ENCODE peak calls at places on chromosomes 4 and X, in nine cellular contexts. G is NB4, H is tibial artery, K is left lung, J is keratinocyte, Q is BE2C, L is choroid plexus epithelial cell, Y is AG09309, C is cardiac fibroblast. D is an unnamed sample.

GRCh38 chr4:105280338-105280809 is 133.7 kb downstream of the TET2 start:
- DNase-seq in H (no peak), C (peak), Y (peak), L (peak), J (no peak), Q (no peak), K (no peak), G (no peak), D (no peak)

GRCh38 chrX:110944793-110945466 is 149.3 kb upstream of the CHRDL1 start:
- DNase-seq in K (no peak), C (no peak), G (no peak), Q (peak), J (no peak), H (no peak), Y (no peak), L (no peak), D (no peak)

GRCh38 chrX:130094712-130095111 is 15.6 kb downstream of the ELF4 start:
- DNase-seq in J (no peak), Y (no peak), G (no peak), K (no peak), H (no peak), C (no peak), Q (no peak), L (no peak), D (no peak)

GRCh38 chr4:17718471-17718870 is 63.0 kb downstream of the FAM184B start:
- DNase-seq in G (no peak), J (no peak), L (no peak), H (no peak), C (no peak), Q (no peak), K (no peak), Y (no peak), D (no peak)

GRCh38 chr4:154595807-154596206 is 5.3 kb upstream of the FGA start:
- DNase-seq in G (no peak), J (no peak), Y (no peak), K (no peak), L (peak), C (peak), Q (no peak), H (no peak), D (no peak)

GRCh38 chr4:53121304-53121865 is 244.5 kb downstream of the SCFD2 start:
- DNase-seq in L (no peak), J (no peak), K (no peak), Y (no peak), Q (no peak), C (no peak), H (no peak), G (peak), D (no peak)

GRCh38 chr4:10639100-10639499 is 45.5 kb downstream of the CLNK start:
- DNase-seq in K (no peak), J (no peak), L (no peak), H (no peak), Q (no peak), G (no peak), Y (no peak), C (peak), D (no peak)

GRCh38 chr4:53688186-53688790 is 97.0 kb upstream of the LNX1 start:
- DNase-seq in C (peak), Y (peak), G (peak), Q (no peak), J (peak), H (no peak), K (no peak), L (peak), D (no peak)

GRCh38 chrX:82081027-82081426 is 879.1 kb downstream of the SH3BGRL start:
- DNase-seq in Y (no peak), G (peak), L (no peak), Q (no peak), C (no peak), K (no peak), H (no peak), J (no peak), D (no peak)
- TF ChIP-seq CTCF in Y (no peak), G (no peak), L (no peak), Q (no peak), C (no peak), K (no peak), H (no peak), J (no peak), D (no peak)

GRCh38 chrX:3286196-3286920 is 60.1 kb downstream of the MXRA5 start:
- DNase-seq in K (no peak), J (no peak), Y (no peak), Q (no peak), G (no peak), H (no peak), L (peak), C (peak), D (no peak)
- TF ChIP-seq CTCF in K (no peak), J (no peak), Y (no peak), Q (no peak), G (no peak), H (no peak), L (no peak), C (no peak), D (no peak)

DNA sequence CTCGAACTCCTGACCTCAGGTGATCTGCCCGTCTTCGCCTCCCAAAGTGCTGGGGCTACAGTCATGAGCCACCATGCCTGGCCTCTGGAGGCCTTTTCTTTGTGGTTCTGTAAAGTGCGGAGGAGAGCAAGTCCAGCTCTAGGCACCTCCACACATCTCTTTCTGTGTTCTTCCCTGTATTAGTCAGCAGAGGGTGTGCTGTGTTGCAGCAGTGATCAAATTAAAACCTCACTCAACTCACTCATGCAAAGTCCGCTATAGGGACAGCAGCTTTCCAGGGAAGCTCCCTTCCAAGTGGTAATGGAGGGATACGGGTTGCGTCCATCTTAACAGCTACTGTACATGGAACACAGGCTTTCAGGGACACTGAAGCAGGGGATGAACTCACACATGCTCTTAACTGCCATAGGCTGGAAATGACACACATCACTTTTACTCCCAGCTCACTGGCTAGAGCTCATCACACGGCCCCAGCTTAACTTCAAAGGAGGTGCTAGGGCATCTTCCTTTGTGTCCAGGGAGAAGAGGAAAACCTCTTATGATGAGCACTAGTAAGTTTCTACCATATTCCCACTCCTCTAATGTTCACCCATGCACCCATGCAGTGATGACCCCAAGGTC is 36.0 kb upstream of the CCNG2 start:
- DNase-seq in L (peak), G (peak), Q (no peak), H (no peak), J (no peak), C (no peak), K (no peak), Y (no peak), D (no peak)
- TF ChIP-seq CTCF in L (peak), G (no peak), Q (peak), H (no peak), J (no peak), C (no peak), K (no peak), Y (peak), D (no peak)

DNA sequence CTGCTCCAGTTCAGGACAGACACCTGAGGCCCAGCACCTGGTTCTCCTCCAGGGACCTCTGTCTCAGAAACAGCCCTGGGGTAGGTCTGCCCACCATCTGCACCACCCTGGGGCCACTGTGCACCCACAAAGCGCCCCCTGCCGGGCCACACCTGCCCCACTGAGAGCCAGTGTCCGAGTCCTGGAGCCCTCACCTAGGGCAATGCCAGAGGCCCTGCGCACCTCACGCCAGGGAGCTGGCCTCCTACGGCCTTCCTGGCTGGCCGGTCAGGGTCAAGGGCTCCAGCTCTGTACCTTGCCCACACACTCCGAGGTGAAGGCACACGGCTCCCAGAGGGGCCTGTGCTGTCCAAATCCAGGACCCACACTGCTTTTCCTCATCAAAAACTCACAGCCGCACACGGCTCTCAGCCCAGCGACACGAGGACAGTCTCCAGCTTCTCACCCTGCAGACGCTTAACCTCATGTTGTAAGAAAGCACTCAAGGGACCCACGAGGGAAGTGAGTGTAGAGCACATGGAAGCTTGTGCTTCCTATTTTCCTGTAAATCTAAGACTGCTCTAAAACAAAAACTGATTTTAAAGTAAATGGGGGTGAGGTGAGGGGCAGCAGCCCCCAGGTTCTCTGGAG is 5.4 kb downstream of the CTBP1 start:
- DNase-seq in H (peak), Q (peak), L (no peak), J (no peak), Y (no peak), G (peak), C (peak), K (peak), D (no peak)
- TF ChIP-seq CTCF in H (no peak), Q (no peak), L (no peak), J (no peak), Y (no peak), G (no peak), C (peak), K (no peak), D (no peak)

DNA sequence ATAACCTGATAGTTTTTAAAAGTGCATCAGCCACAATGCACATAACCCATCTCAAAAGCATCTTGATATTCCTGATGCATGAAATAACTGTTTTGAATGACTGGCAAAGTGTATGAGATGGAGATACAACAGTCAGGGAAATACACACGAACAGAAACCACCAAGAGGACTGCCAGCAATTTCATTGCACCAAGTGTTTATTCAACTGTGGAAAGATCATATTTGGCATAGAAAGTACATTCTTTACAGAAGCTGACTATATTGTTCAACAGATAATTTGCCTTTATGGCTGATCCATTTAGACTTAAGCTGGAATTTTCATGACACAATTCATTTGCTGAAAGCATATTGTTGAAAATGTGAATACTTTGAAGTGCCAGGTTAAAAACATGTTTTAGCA is 139.5 kb downstream of the SLIT2 start:
- DNase-seq in Q (no peak), H (no peak), C (peak), L (peak), Y (peak), G (no peak), J (no peak), K (no peak), D (no peak)
- TF ChIP-seq CTCF in Q (no peak), H (no peak), C (no peak), L (no peak), Y (no peak), G (no peak), J (no peak), K (no peak), D (no peak)

DNA sequence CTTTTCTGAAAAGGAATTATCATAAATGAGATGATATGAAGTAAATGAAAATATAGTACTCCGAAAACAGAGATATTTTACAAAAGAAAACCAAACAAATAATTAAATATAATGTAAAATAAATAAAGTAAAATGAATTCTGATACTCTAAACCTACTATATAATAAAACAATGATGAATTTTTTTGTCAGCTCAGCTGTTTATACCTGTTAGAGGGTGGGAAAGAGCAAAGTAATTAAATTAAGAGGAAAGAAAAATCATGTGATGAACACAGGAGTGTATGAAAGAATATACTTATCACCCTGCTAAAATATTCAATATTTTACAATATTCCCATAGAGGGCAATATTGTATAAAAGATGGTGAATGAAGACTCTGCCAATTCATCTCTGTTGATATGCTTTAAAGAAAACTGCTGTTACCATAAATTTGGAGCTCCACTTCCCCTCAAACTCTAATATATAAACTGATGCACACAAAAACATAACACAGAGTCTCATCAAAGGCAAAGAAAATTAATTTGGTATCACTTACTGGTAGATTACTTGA is 6.5 kb upstream of the NDST4 start:
- DNase-seq in C (no peak), H (no peak), K (no peak), Y (no peak), G (peak), L (peak), Q (no peak), J (no peak), D (no peak)
- TF ChIP-seq CTCF in C (no peak), H (no peak), K (no peak), Y (peak), G (no peak), L (no peak), Q (no peak), J (no peak), D (peak)

GRCh38 chr4:175790067-175790466 is 22.0 kb downstream of the GPM6A start:
- DNase-seq in J (no peak), Y (no peak), L (no peak), K (no peak), G (no peak), Q (no peak), H (no peak), C (no peak), D (no peak)
- TF ChIP-seq CTCF in J (no peak), Y (no peak), L (no peak), K (no peak), G (no peak), Q (no peak), H (no peak), C (no peak), D (no peak)